ENCODE peak calls at places on chromosomes 3 and 15, in eight cellular contexts. J is epithelial cell of esophagus; N is AG09309; Q is CD8-positive, alpha-beta T cell; A is retinal pigment epithelial cell; I is AG04450; O is WTC11; S is lower leg skin. C is an unnamed sample.

GRCh38 chr15:58165661-58166060 is 27.5 kb downstream of the AQP9 start:
- DNase-seq in J (peak), N (peak), Q (no peak), A (peak), I (no peak), O (no peak), S (no peak), C (no peak)

GRCh38 chr3:9617736-9618135 is 31.6 kb upstream of the MTMR14 start:
- DNase-seq in J (no peak), N (no peak), Q (no peak), A (no peak), I (no peak), O (no peak), S (no peak), C (no peak)

GRCh38 chr15:41241251-41241964 is 10.3 kb downstream of the CHP1 start:
- DNase-seq in J (peak), N (no peak), Q (no peak), A (no peak), I (no peak), O (no peak), S (no peak), C (no peak)

GRCh38 chr3:130442284-130442683 is 74.7 kb upstream of the COL6A6 start:
- DNase-seq in J (no peak), N (no peak), Q (no peak), A (no peak), I (no peak), O (peak), S (no peak), C (no peak)

GRCh38 chr15:69395991-69396390 is 18.2 kb upstream of the KIF23 start:
- DNase-seq in J (no peak), N (no peak), Q (no peak), A (no peak), I (no peak), O (no peak), S (no peak), C (no peak)

GRCh38 chr15:85840079-85840801 is 45.5 kb upstream of the KLHL25 start:
- DNase-seq in J (peak), N (no peak), Q (peak), A (no peak), I (no peak), O (peak), S (peak), C (peak)

GRCh38 chr3:183584246-183584913 is 28.9 kb upstream of the KLHL6 start:
- DNase-seq in J (no peak), N (no peak), Q (no peak), A (no peak), I (peak), O (no peak), S (no peak), C (no peak)

GRCh38 chr3:197525706-197526105 is 30.1 kb downstream of the BDH1 start:
- DNase-seq in J (peak), N (no peak), Q (no peak), A (no peak), I (no peak), O (no peak), S (no peak), C (no peak)

GRCh38 chr3:49183873-49184272 is 12.5 kb downstream of the KLHDC8B start:
- DNase-seq in J (no peak), N (no peak), Q (no peak), A (no peak), I (no peak), O (no peak), S (no peak), C (no peak)

GRCh38 chr15:98658831-98659699 is 10.7 kb downstream of the IGF1R start:
- DNase-seq in J (peak), N (no peak), Q (no peak), A (no peak), I (no peak), O (no peak), S (no peak), C (no peak)

GRCh38 chr15:99566157-99566900 is 545 bp downstream of the MEF2A start:
- DNase-seq in J (peak), N (no peak), Q (peak), A (no peak), I (no peak), O (peak), S (peak), C (no peak)

GRCh38 chr15:76669521-76669920 is 235.6 kb downstream of the SCAPER start:
- DNase-seq in J (no peak), N (no peak), Q (no peak), A (no peak), I (no peak), O (no peak), S (no peak), C (no peak)

GRCh38 chr3:12954891-12955650 is 113.7 kb upstream of the RPL32 start:
- DNase-seq in J (peak), N (no peak), Q (no peak), A (no peak), I (no peak), O (no peak), S (peak), C (no peak)

GRCh38 chr3:53495518-53496501 is 1.4 kb downstream of the CACNA1D start:
- DNase-seq in J (peak), N (no peak), Q (no peak), A (no peak), I (no peak), O (peak), S (no peak), C (no peak)

GRCh38 chr3:138875754-138876664 is 41.3 kb upstream of the PIK3CB start:
- DNase-seq in J (no peak), N (no peak), Q (no peak), A (no peak), I (no peak), O (no peak), S (no peak), C (no peak)

GRCh38 chr3:152835311-152836102 is 576 bp downstream of the P2RY1 start:
- DNase-seq in J (peak), N (no peak), Q (no peak), A (no peak), I (no peak), O (peak), S (peak), C (no peak)

GRCh38 chr3:151351216-151351615 is 21.9 kb upstream of the P2RY13 start:
- DNase-seq in J (no peak), N (no peak), Q (no peak), A (no peak), I (no peak), O (no peak), S (no peak), C (no peak)

GRCh38 chr15:50628421-50628820 is 58.2 kb downstream of the TRPM7 start:
- DNase-seq in J (no peak), N (no peak), Q (no peak), A (no peak), I (no peak), O (no peak), S (no peak), C (no peak)

GRCh38 chr3:187210555-187211327 is 13.5 kb downstream of the RTP1 start:
- DNase-seq in J (no peak), N (peak), Q (no peak), A (no peak), I (no peak), O (no peak), S (no peak), C (no peak)

GRCh38 chr15:92921215-92922131 is 21.3 kb downstream of the CHD2 start:
- DNase-seq in J (peak), N (no peak), Q (no peak), A (no peak), I (no peak), O (no peak), S (no peak), C (no peak)

GRCh38 chr3:119498188-119498987 is at the start of gene TIMMDC1:
- DNase-seq in J (peak), N (peak), Q (peak), A (peak), I (peak), O (peak), S (peak), C (peak)
- TF ChIP-seq CTCF in J (no peak), N (no peak), Q (no peak), A (no peak), I (no peak), O (no peak), S (no peak), C (no peak)

DNA sequence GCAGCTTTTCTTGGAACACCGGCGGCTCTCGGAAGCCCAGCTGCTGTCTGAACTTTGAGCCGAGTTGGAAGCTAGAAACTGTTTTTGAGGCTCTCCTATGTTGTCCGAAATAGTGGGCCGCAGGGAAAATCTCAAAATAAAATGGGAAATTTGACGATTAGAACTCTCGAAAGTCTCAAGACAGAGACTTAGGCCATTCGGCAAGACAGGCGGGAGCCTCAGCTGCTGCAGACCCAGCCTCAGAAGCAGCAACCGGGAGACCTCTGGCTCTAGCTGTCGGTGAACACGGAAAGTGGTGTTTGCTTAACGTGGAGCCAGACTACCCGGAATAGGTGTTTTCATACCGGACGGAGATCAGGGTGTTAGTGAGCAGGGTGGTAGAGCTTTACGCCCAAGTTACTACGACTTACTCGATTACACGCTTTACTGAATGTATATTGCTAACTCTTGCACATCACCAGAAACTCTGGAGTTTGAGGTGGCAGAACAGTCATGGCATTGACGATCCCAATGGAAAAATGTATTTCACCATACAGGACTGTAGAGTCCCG is 357 bp upstream of the MAN2C1 start:
- DNase-seq in J (peak), N (no peak), Q (peak), A (no peak), I (no peak), O (no peak), S (no peak), C (no peak)
- TF ChIP-seq CTCF in J (no peak), N (no peak), Q (no peak), A (no peak), I (no peak), O (no peak), S (no peak), C (no peak)

GRCh38 chr15:52112203-52112750 is 298 bp downstream of the BCL2L10 start:
- DNase-seq in J (no peak), N (no peak), Q (peak), A (no peak), I (no peak), O (peak), S (peak), C (no peak)

GRCh38 chr15:52113246-52113645 is 671 bp upstream of the BCL2L10 start:
- DNase-seq in J (no peak), N (no peak), Q (no peak), A (no peak), I (no peak), O (no peak), S (no peak), C (no peak)

GRCh38 chr15:52114256-52114655 is 1.7 kb upstream of the BCL2L10 start:
- DNase-seq in J (no peak), N (no peak), Q (no peak), A (no peak), I (no peak), O (no peak), S (no peak), C (no peak)

GRCh38 chr15:52114656-52115055 is 2.1 kb upstream of the BCL2L10 start:
- DNase-seq in J (no peak), N (no peak), Q (no peak), A (no peak), I (no peak), O (no peak), S (no peak), C (no peak)

DNA sequence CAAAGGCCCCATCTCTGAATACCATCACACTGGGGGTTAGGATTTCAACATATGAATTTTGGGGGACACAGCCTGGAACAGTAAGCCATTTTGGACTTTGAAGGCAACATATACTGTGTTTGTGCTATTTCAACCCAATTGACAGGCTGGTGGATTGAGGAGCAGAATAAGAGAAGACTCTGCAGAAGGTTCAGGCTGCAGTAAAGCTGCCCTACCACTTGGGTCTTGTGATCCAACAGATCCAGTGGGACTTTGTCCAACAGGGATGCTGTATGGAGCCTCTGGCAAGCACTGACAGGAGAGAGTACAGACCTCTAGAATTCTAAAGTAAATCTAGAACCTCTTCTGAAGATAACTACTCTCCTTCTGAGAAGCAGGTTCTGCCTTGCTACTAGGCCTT is 1.1 kb upstream of the BCL2L10 start:
- DNase-seq in J (no peak), N (no peak), Q (no peak), A (no peak), I (no peak), O (no peak), S (no peak), C (no peak)
- TF ChIP-seq CTCF in J (no peak), N (no peak), Q (no peak), A (no peak), I (no peak), O (no peak), S (no peak), C (no peak)

GRCh38 chr3:126103121-126104027 is 19.4 kb upstream of the SLC41A3 start:
- DNase-seq in J (no peak), N (no peak), Q (peak), A (no peak), I (no peak), O (peak), S (peak), C (no peak)
- TF ChIP-seq CTCF in J (no peak), N (no peak), Q (no peak), A (peak), I (peak), O (peak), S (no peak), C (no peak)

GRCh38 chr15:28977377-28978010 is 91.7 kb downstream of the APBA2 start:
- DNase-seq in J (peak), N (peak), Q (no peak), A (peak), I (peak), O (no peak), S (peak), C (peak)
- TF ChIP-seq CTCF in J (no peak), N (no peak), Q (no peak), A (no peak), I (no peak), O (no peak), S (no peak), C (no peak)

DNA sequence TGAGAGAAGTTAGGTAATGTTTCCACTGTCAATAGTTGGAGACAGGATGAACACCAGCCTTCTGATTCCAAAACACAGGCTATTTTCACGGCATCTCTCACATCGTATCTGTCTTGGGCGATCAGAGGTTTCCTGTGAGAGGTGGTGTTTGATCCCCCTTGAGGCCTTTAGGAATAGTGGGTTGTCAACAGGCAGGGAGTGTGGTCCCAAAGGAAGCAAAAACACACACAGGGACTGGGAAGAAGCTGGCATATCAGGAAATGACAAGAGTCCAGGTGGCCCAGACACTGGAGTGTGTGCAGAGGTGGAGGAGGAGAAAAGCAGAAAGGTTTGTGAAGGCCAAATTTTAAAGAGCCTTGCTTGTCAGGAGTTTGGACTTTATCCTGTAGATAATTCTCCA is 6.6 kb upstream of the MAGEF1 start:
- DNase-seq in J (no peak), N (no peak), Q (no peak), A (no peak), I (no peak), O (no peak), S (no peak), C (no peak)
- TF ChIP-seq CTCF in J (no peak), N (no peak), Q (no peak), A (no peak), I (no peak), O (no peak), S (no peak), C (no peak)

DNA sequence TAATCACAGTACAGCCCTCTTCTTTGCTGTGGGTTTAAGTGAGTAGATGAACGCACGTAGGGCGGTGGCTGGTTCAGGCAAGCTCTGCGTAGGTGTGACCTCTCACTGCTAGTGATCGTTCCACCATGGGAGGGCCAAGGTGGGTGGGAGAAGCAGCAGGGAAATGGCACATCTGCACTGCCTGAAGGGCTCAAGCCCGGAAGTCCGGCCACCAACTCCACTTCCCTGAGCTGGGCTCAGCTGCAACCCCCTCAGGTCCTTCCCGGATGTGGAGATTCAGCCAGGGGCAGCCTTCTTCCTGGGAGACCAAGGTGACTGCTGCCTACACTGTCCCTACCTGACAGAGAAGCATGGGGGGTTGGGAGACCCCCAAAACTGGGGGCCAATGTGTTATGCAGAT is 102.8 kb downstream of the ADCY5 start:
- DNase-seq in J (no peak), N (no peak), Q (no peak), A (no peak), I (no peak), O (no peak), S (no peak), C (no peak)
- TF ChIP-seq CTCF in J (no peak), N (no peak), Q (no peak), A (no peak), I (no peak), O (no peak), S (no peak), C (no peak)